ENCODE peak calls at places on chromosome 21, in seven cellular contexts. Y is mesenchymal stem cell, O is H9, U is neuronal stem cell, C is IMR-90, S is trophoblast cell, J is H1. F is an unnamed sample.

GRCh38 chr21:31008355-31008754 is 29.9 kb downstream of the KRTAP19-8 start:
- DNase-seq in Y (no peak), O (no peak), U (no peak), C (no peak), S (no peak), J (no peak), F (no peak)

GRCh38 chr21:29078884-29079765 is 5.7 kb upstream of the CCT8 start:
- DNase-seq in Y (peak), O (no peak), U (no peak), C (no peak), S (peak), J (no peak), F (no peak)

GRCh38 chr21:39630827-39631226 is 18.1 kb downstream of the B3GALT5 start:
- DNase-seq in Y (no peak), O (no peak), U (no peak), C (peak), S (no peak), J (no peak), F (no peak)

GRCh38 chr21:36646011-36646410 is 52.9 kb upstream of the SIM2 start:
- DNase-seq in Y (no peak), O (no peak), U (no peak), C (no peak), S (no peak), J (no peak), F (no peak)

GRCh38 chr21:31897311-31897710 is 24.5 kb downstream of the HUNK start:
- DNase-seq in Y (no peak), O (no peak), U (no peak), C (peak), S (no peak), J (no peak), F (no peak)

GRCh38 chr21:32572574-32573420 is 12.5 kb downstream of the TCP10L start:
- DNase-seq in Y (no peak), O (no peak), U (no peak), C (no peak), S (peak), J (no peak), F (no peak)

GRCh38 chr21:27831821-27832569 is 865.1 kb upstream of the ADAMTS5 start:
- DNase-seq in Y (peak), O (no peak), U (no peak), C (peak), S (no peak), J (no peak), F (no peak)

GRCh38 chr21:35083246-35083645 is 34.1 kb upstream of the RUNX1 start:
- DNase-seq in Y (no peak), O (no peak), U (no peak), C (no peak), S (no peak), J (no peak), F (no peak)

GRCh38 chr21:36175771-36176565 is 19.3 kb downstream of the DOP1B start:
- DNase-seq in Y (no peak), O (peak), U (no peak), C (no peak), S (no peak), J (no peak), F (no peak)

GRCh38 chr21:33114276-33114675 is 44.3 kb downstream of the OLIG1 start:
- DNase-seq in Y (no peak), O (no peak), U (no peak), C (no peak), S (no peak), J (no peak), F (no peak)

GRCh38 chr21:18986197-18986596 is 582.6 kb upstream of the TMPRSS15 start:
- DNase-seq in Y (no peak), O (no peak), U (no peak), C (no peak), S (no peak), J (no peak), F (no peak)

GRCh38 chr21:39923441-39923840 is 56.2 kb downstream of the PCP4 start:
- DNase-seq in Y (no peak), O (no peak), U (no peak), C (no peak), S (no peak), J (no peak), F (no peak)

GRCh38 chr21:30497065-30497464 is at the start of gene KRTAP19-4:
- DNase-seq in Y (no peak), O (no peak), U (no peak), C (no peak), S (no peak), J (no peak), F (no peak)

GRCh38 chr21:26977741-26978140 is 10.9 kb upstream of the ADAMTS5 start:
- DNase-seq in Y (peak), O (no peak), U (no peak), C (peak), S (no peak), J (no peak), F (no peak)

GRCh38 chr21:35548904-35549615 is 500.0 kb upstream of the RUNX1 start:
- DNase-seq in Y (peak), O (no peak), U (no peak), C (no peak), S (no peak), J (no peak), F (no peak)

GRCh38 chr21:14259669-14260458 is 43.9 kb downstream of the RBM11 start:
- DNase-seq in Y (peak), O (no peak), U (peak), C (peak), S (peak), J (no peak), F (peak)

GRCh38 chr21:17003221-17003620 is 509.6 kb upstream of the CXADR start:
- DNase-seq in Y (peak), O (no peak), U (no peak), C (peak), S (peak), J (no peak), F (peak)

GRCh38 chr21:36544545-36544944 is 64.6 kb upstream of the CLDN14 start:
- DNase-seq in Y (no peak), O (no peak), U (no peak), C (no peak), S (no peak), J (no peak), F (no peak)

GRCh38 chr21:27213328-27213727 is 246.4 kb upstream of the ADAMTS5 start:
- DNase-seq in Y (peak), O (no peak), U (no peak), C (peak), S (peak), J (no peak), F (peak)

GRCh38 chr21:28334407-28334806 is 658.3 kb downstream of the LTN1 start:
- DNase-seq in Y (no peak), O (no peak), U (no peak), C (no peak), S (no peak), J (no peak), F (no peak)

GRCh38 chr21:27225142-27225541 is 258.3 kb upstream of the ADAMTS5 start:
- DNase-seq in Y (peak), O (no peak), U (no peak), C (peak), S (peak), J (no peak), F (no peak)

GRCh38 chr21:14877581-14878228 is 187.1 kb downstream of the NRIP1 start:
- DNase-seq in Y (no peak), O (no peak), U (no peak), C (peak), S (peak), J (no peak), F (no peak)

GRCh38 chr21:28089599-28090421 is 902.9 kb downstream of the LTN1 start:
- DNase-seq in Y (no peak), O (peak), U (no peak), C (no peak), S (no peak), J (no peak), F (peak)

GRCh38 chr21:25733859-25734653 is 648 bp downstream of the ATP5PF start:
- DNase-seq in Y (peak), O (no peak), U (no peak), C (peak), S (peak), J (no peak), F (peak)

GRCh38 chr21:28781602-28782274 is 210.9 kb downstream of the LTN1 start:
- DNase-seq in Y (peak), O (no peak), U (no peak), C (peak), S (peak), J (no peak), F (no peak)

GRCh38 chr21:15468368-15468767 is 261.4 kb upstream of the USP25 start:
- DNase-seq in Y (peak), O (no peak), U (no peak), C (no peak), S (no peak), J (no peak), F (no peak)

GRCh38 chr21:31730687-31731111 is 1.2 kb downstream of the SCAF4 start:
- DNase-seq in Y (peak), O (peak), U (peak), C (peak), S (no peak), J (peak), F (peak)

GRCh38 chr21:38913120-38913975 is 107.6 kb downstream of the ETS2 start:
- DNase-seq in Y (peak), O (peak), U (peak), C (peak), S (peak), J (peak), F (peak)

GRCh38 chr21:38908537-38908936 is 102.8 kb downstream of the ETS2 start:
- DNase-seq in Y (no peak), O (no peak), U (no peak), C (no peak), S (no peak), J (no peak), F (no peak)

GRCh38 chr21:39637197-39637970 is 24.6 kb downstream of the B3GALT5 start:
- DNase-seq in Y (no peak), O (peak), U (no peak), C (no peak), S (no peak), J (no peak), F (peak)

GRCh38 chr21:25329227-25329626 is 278.1 kb downstream of the MRPL39 start:
- DNase-seq in Y (no peak), O (no peak), U (no peak), C (peak), S (no peak), J (no peak), F (no peak)

GRCh38 chr21:34260598-34260997 is 103.2 kb upstream of the KCNE2 start:
- DNase-seq in Y (no peak), O (no peak), U (no peak), C (no peak), S (no peak), J (no peak), F (no peak)

GRCh38 chr21:36791695-36792451 is 93.0 kb downstream of the SIM2 start:
- DNase-seq in Y (no peak), O (no peak), U (peak), C (no peak), S (no peak), J (no peak), F (peak)

GRCh38 chr21:18318156-18318555 is 73.5 kb downstream of the CHODL start:
- DNase-seq in Y (no peak), O (no peak), U (no peak), C (no peak), S (no peak), J (no peak), F (no peak)

GRCh38 chr21:36699026-36699545 is at the start of gene SIM2:
- DNase-seq in Y (no peak), O (peak), U (peak), C (peak), S (peak), J (no peak), F (peak)

GRCh38 chr21:43721939-43722338 is 3.0 kb downstream of the PDXK start:
- DNase-seq in Y (no peak), O (no peak), U (no peak), C (no peak), S (no peak), J (no peak), F (no peak)
- H3K23ac ChIP-seq in Y (no peak), O (no peak), U (no peak), C (peak), S (no peak), J (no peak), F (no peak)

GRCh38 chr21:37861561-37861960 is 54.7 kb downstream of the KCNJ6 start:
- DNase-seq in Y (no peak), O (no peak), U (no peak), C (no peak), S (no peak), J (peak), F (no peak)

GRCh38 chr21:37863842-37864241 is 52.4 kb downstream of the KCNJ6 start:
- DNase-seq in Y (peak), O (no peak), U (no peak), C (peak), S (peak), J (no peak), F (no peak)

GRCh38 chr21:37866027-37866426 is 50.2 kb downstream of the KCNJ6 start:
- DNase-seq in Y (no peak), O (no peak), U (no peak), C (no peak), S (peak), J (no peak), F (no peak)

GRCh38 chr21:37860416-37860815 is 55.8 kb downstream of the KCNJ6 start:
- DNase-seq in Y (no peak), O (no peak), U (no peak), C (no peak), S (no peak), J (peak), F (no peak)

GRCh38 chr21:37862536-37862935 is 53.7 kb downstream of the KCNJ6 start:
- DNase-seq in Y (peak), O (peak), U (no peak), C (peak), S (peak), J (peak), F (peak)
- H3K23ac ChIP-seq in Y (no peak), O (no peak), U (no peak), C (no peak), S (no peak), J (no peak), F (no peak)

DNA sequence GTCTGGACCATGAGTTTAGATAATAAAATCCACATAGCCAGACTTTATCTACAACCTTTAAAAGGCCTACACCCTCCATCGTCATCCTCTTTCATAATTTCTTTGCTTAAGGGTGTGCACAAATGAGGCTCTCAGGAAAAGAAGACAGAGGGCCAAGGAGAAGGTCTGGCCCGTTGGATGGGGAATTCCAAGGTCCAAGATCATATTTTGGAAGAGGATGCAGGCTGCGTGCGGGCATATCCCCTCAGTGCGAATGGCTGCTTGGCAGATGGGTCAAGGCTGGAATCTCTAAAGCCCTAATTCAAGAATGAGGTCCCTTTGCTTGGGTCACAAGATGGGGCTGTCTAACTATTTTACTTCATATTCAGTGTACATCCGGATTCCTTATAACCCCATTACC is 782.2 kb upstream of the NCAM2 start:
- DNase-seq in Y (no peak), O (no peak), U (no peak), C (no peak), S (no peak), J (no peak), F (no peak)
- H3K23ac ChIP-seq in Y (no peak), O (no peak), U (no peak), C (no peak), S (no peak), J (no peak), F (no peak)

DNA sequence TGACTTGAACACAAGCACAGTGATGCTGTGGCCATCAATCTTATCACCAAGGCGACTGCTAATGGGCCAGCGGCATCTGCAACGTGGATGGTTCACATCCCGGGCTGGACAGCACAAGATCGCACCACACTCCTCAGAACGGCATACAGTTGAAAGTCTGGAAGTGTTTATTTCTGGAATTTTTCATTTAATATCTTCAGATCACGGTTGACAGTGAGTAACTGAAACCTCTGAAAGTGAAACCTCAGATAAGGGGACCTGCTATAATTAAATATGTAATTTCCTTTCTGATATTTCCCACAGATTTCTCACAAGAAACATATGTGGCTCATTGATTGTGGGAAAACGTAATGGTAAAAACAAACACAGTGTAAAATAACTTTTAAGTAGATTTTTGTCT is 83.7 kb downstream of the POFUT2 start:
- DNase-seq in Y (no peak), O (no peak), U (no peak), C (no peak), S (no peak), J (no peak), F (no peak)
- H3K23ac ChIP-seq in Y (no peak), O (no peak), U (no peak), C (no peak), S (no peak), J (no peak), F (no peak)

GRCh38 chr21:42835611-42836401 is 43.5 kb downstream of the WDR4 start:
- DNase-seq in Y (no peak), O (no peak), U (no peak), C (no peak), S (no peak), J (peak), F (no peak)
- H3K23ac ChIP-seq in Y (peak), O (no peak), U (no peak), C (no peak), S (no peak), J (no peak), F (no peak)

GRCh38 chr21:41625428-41625827 is 117.5 kb upstream of the TMPRSS2 start:
- DNase-seq in Y (no peak), O (no peak), U (no peak), C (no peak), S (no peak), J (no peak), F (no peak)
- H3K23ac ChIP-seq in Y (no peak), O (no peak), U (no peak), C (no peak), S (no peak), J (no peak), F (no peak)